ENCODE peak calls at places on chromosome 7, in nine cellular contexts. J, X, Q, H, F, M, V, A and K are unnamed samples.

GRCh38 chr7:79459381-79459780 is 5.9 kb upstream of the MAGI2 start:
- DNase-seq in M (no peak), A (no peak), F (no peak), Q (no peak), X (no peak), H (no peak), V (no peak), J (no peak), K (no peak)

GRCh38 chr7:117190104-117190503 is 132.8 kb downstream of the WNT2 start:
- DNase-seq in H (no peak), V (no peak), X (no peak), A (no peak), M (no peak), J (no peak), Q (no peak), F (no peak), K (no peak)

GRCh38 chr7:82284936-82285519 is 158.5 kb downstream of the CACNA2D1 start:
- DNase-seq in F (no peak), X (no peak), Q (no peak), A (no peak), V (no peak), H (no peak), J (no peak), M (no peak), K (no peak)

GRCh38 chr7:28988818-28989595 is 30.9 kb upstream of the TRIL start:
- DNase-seq in A (no peak), V (no peak), Q (no peak), X (no peak), H (peak; percentile 83), F (peak; percentile 82), J (peak; percentile 21), M (no peak), K (no peak)

GRCh38 chr7:98024075-98024474 is 34.1 kb upstream of the OCM2 start:
- DNase-seq in M (no peak), X (no peak), V (no peak), A (no peak), H (no peak), F (no peak), Q (no peak), J (no peak), K (no peak)

GRCh38 chr7:114298011-114298410 is 116.6 kb upstream of the FOXP2 start:
- DNase-seq in V (no peak), A (no peak), M (no peak), J (no peak), F (no peak), X (no peak), H (no peak), Q (no peak), K (no peak)

GRCh38 chr7:16739863-16740622 is 13.5 kb upstream of the TSPAN13 start:
- DNase-seq in X (peak; percentile 32), F (no peak), H (no peak), A (peak; percentile 69), M (no peak), J (peak; percentile 26), Q (no peak), V (peak; percentile 94), K (no peak)

GRCh38 chr7:157158400-157158799 is 19.7 kb downstream of the UBE3C start:
- DNase-seq in X (no peak), J (no peak), Q (no peak), F (no peak), H (no peak), M (no peak), A (no peak), V (no peak), K (no peak)

GRCh38 chr7:44064791-44065430 is 456 bp downstream of the PGAM2 start:
- DNase-seq in H (peak; percentile 77), F (peak; percentile 68), M (no peak), X (no peak), V (no peak), A (no peak), Q (no peak), J (peak; percentile 13), K (no peak)

GRCh38 chr7:91112902-91113321 is 151.3 kb upstream of the FZD1 start:
- DNase-seq in M (no peak), J (no peak), V (no peak), H (no peak), A (no peak), Q (no peak), X (no peak), F (no peak), K (no peak)

GRCh38 chr7:82050134-82050533 is 280.3 kb upstream of the HGF start:
- DNase-seq in V (no peak), H (no peak), J (no peak), Q (no peak), X (no peak), M (no peak), A (peak; percentile 70), F (no peak), K (no peak)

GRCh38 chr7:7898155-7898554 is 70.4 kb upstream of the GLCCI1 start:
- DNase-seq in H (no peak), F (no peak), X (no peak), J (no peak), V (no peak), A (no peak), Q (no peak), M (no peak), K (no peak)

GRCh38 chr7:72087926-72088325 is 324.2 kb downstream of the CALN1 start:
- DNase-seq in F (no peak), V (no peak), Q (no peak), M (no peak), X (no peak), J (no peak), A (no peak), H (no peak), K (no peak)

DNA sequence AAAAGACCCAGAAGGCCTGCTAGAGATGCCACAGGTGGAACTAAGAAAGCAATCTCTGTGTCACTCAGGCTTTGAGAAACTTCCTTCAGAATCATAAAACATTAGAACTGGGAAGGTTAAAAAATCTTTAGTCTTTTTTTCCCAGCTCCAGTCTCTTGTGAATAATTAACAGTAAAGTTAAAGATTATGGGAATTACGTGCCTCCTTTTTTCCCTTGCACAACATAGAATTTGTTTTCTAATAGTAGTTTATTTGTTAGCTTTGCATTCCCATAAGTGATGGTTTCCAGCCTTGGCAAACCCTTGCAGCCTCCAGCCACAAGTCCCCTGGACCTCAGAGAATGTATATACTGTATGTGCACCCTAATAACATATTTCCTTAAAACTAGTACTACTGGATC is 128.3 kb downstream of the TPST1 start:
- DNase-seq in H (no peak), F (no peak), X (no peak), V (no peak), Q (no peak), M (no peak), A (no peak), J (no peak), K (no peak)
- TF ChIP-seq POLR2A in H (no peak), F (no peak), X (no peak), V (no peak), Q (no peak), M (no peak), A (no peak), J (no peak), K (no peak)

DNA sequence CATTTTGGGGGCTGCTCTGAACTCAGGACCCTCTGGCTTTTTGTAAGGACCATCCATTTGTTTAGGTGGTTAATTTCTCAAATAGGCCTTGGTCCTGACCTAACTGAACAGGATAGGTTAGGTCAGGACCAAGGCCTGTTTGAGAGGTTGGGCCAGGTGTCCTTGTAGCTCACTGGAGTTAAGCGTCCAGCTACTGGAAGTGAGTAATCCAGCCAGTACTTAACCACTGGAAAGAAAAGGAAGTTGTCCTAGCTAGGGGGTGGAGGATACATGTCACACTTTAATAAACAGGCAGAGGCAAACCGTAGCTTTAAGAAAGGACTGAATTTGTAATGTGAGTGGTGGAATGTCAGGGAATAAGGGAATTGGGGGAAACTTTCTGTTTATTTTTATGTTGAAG is 96.0 kb downstream of the GPR85 start:
- DNase-seq in H (no peak), F (no peak), X (no peak), V (no peak), M (no peak), A (no peak), Q (no peak), J (no peak), K (no peak)
- TF ChIP-seq EP300 in H (no peak), F (no peak), X (no peak), V (no peak), M (no peak), A (no peak), Q (no peak), J (no peak), K (no peak)

GRCh38 chr7:604038-604883 is 84.6 kb upstream of the PDGFA start:
- DNase-seq in J (peak; percentile 82), F (peak; percentile 84), V (peak; percentile 96), Q (peak; percentile 47), M (peak; percentile 71), A (no peak), X (no peak), H (peak; percentile 87), K (peak; percentile 68)
- TF ChIP-seq POLR2A in J (peak; percentile 66), F (peak; percentile 38), V (peak; percentile 86), Q (no peak), M (peak; percentile 96), A (no peak), X (peak; percentile 26), H (peak; percentile 24), K (no peak)

DNA sequence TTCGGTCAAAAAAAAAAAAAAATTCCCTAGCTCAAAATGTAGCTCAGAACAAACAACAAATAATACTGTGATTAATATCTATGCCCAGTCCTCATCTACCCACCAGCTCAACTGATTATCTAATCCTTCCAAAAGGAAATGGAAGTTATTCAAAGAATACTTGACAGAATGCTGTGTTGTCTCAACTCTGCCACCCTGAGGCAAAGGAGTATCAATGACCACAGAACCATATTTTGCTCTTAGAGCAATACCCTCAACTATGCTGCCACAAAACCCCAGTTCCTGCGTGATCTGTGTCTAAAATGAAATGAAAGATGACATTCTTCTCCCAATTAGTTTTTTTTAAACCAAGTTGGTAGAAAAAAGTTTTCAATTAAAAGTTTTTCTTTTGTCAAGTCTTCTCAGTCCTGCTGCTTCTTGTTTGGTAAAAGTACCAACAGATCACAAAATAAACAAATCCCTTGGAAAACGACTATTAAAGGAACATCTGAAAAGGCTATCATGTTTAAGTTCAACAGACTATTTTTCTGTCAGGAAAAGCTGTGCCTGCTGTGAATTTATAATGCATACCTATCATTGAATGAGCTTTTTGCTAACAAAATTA is 21.6 kb downstream of the RBM28 start:
- DNase-seq in Q (no peak), V (peak; percentile 51), X (no peak), J (no peak), A (no peak), M (no peak), H (no peak), F (no peak), K (no peak)
- TF ChIP-seq EP300 in Q (no peak), V (no peak), X (no peak), J (no peak), A (no peak), M (no peak), H (no peak), F (no peak), K (no peak)